ENCODE peak calls at places on chromosomes 7 and 10, in four cellular contexts. Q is stimulated activated CD4-positive, alpha-beta T cell treated with anti-CD3 and anti-CD28 coated beads, TNF-alpha, amount 100 ng/mL, for 1 hour; D is AG09309; S is activated T-helper 1 cell treated with Interleukin-2 at 50 U/mL for 16 hours. Z is an unnamed sample.

GRCh38 chr7:30170460-30171197 is 35.8 kb downstream of the MTURN start:
- DNase-seq in Q (no peak), S (no peak), D (no peak), Z (no peak)

GRCh38 chr10:111093741-111094380 is 17.0 kb downstream of the ADRA2A start:
- DNase-seq in S (no peak), Q (no peak), D (no peak), Z (no peak)

GRCh38 chr7:1700086-1700485 is 30.0 kb downstream of the ELFN1 start:
- DNase-seq in Q (no peak), S (no peak), D (no peak), Z (no peak)

GRCh38 chr10:94310369-94310768 is 52.4 kb downstream of the NOC3L start:
- DNase-seq in S (no peak), Q (no peak), D (no peak), Z (no peak)

GRCh38 chr10:103750836-103751235 is 104.5 kb downstream of the SH3PXD2A start:
- DNase-seq in S (no peak), Q (no peak), D (no peak), Z (no peak)

GRCh38 chr10:132115736-132116135 is 50.0 kb downstream of the JAKMIP3 start:
- DNase-seq in D (no peak), S (no peak), Q (no peak), Z (no peak)

GRCh38 chr10:71433983-71434744 is 37.4 kb downstream of the CDH23 start:
- DNase-seq in D (no peak), S (no peak), Q (no peak), Z (no peak)

GRCh38 chr7:99380032-99380822 is 5.7 kb downstream of the ARPC1B start:
- DNase-seq in S (no peak), Q (no peak), D (no peak), Z (no peak)

GRCh38 chr7:17305387-17306171 is 7.1 kb downstream of the AHR start:
- DNase-seq in S (no peak), D (no peak), Q (no peak), Z (no peak)

Z was measured in HFF-Myc.